ENCODE peak calls at places on chromosome 20, in four cellular contexts. D is HEK293T, E is HepG2, R is K562. L is an unnamed sample.
A peak's percentile ranks its signal among the peaks of the same experiment; 100 is the strongest.

GRCh38 chr20:10662661-10663458 is 10.9 kb downstream of the JAG1 start:
- DNase-seq in D (no peak), E (no peak), R (no peak), L (no peak)

GRCh38 chr20:13517801-13518200 is 120.9 kb downstream of the TASP1 start:
- DNase-seq in D (no peak), E (no peak), R (no peak), L (no peak)

GRCh38 chr20:15882553-15882952 is 690.7 kb downstream of the KIF16B start:
- DNase-seq in D (no peak), E (no peak), R (no peak), L (no peak)

GRCh38 chr20:36344517-36345132 is 38.5 kb downstream of the DLGAP4 start:
- DNase-seq in D (peak; percentile 63), E (peak; percentile 59), R (peak; percentile 78), L (no peak)

GRCh38 chr20:13788167-13788834 is 3.5 kb downstream of the NDUFAF5 start:
- DNase-seq in D (peak; percentile 54), E (peak; percentile 88), R (peak; percentile 18), L (peak; percentile 21)

GRCh38 chr20:62876826-62877728 is 15.5 kb upstream of the TCFL5 start:
- DNase-seq in D (no peak), E (no peak), R (no peak), L (no peak)

GRCh38 chr20:13486694-13487093 is 152.0 kb downstream of the TASP1 start:
- DNase-seq in D (no peak), E (no peak), R (no peak), L (no peak)

GRCh38 chr20:47501117-47501482 is 587 bp upstream of the NCOA3 start:
- DNase-seq in D (no peak), E (no peak), R (peak; percentile 23), L (no peak)

GRCh38 chr20:36544134-36545018 is 3.1 kb downstream of the MYL9 start:
- DNase-seq in D (no peak), E (no peak), R (no peak), L (no peak)

GRCh38 chr20:35341366-35342028 is 49.3 kb upstream of the FAM83C start:
- DNase-seq in D (no peak), E (no peak), R (no peak), L (no peak)

GRCh38 chr20:1209447-1210387 is 6.5 kb downstream of the C20orf202 start:
- DNase-seq in D (no peak), E (no peak), R (no peak), L (no peak)

GRCh38 chr20:888057-888456 is 28.1 kb downstream of the ANGPT4 start:
- DNase-seq in D (no peak), E (no peak), R (no peak), L (no peak)

GRCh38 chr20:963795-964194 is 38.3 kb downstream of the RSPO4 start:
- DNase-seq in D (no peak), E (no peak), R (no peak), L (no peak)

GRCh38 chr20:17568972-17569471 is 853 bp upstream of the DSTN start:
- DNase-seq in D (peak; percentile 67), E (peak; percentile 95), R (peak; percentile 47), L (no peak)

GRCh38 chr20:51373713-51374481 is 168.6 kb downstream of the NFATC2 start:
- DNase-seq in D (no peak), E (no peak), R (peak; percentile 67), L (no peak)

GRCh38 chr20:4861961-4862360 is 139.3 kb downstream of the SLC23A2 start:
- DNase-seq in D (no peak), E (no peak), R (no peak), L (no peak)

GRCh38 chr20:9363673-9364072 is 150.7 kb upstream of the LAMP5 start:
- DNase-seq in D (no peak), E (no peak), R (no peak), L (no peak)

GRCh38 chr20:16404640-16405039 is 168.6 kb downstream of the KIF16B start:
- DNase-seq in D (no peak), E (no peak), R (no peak), L (no peak)

GRCh38 chr20:44019638-44020335 is 105.1 kb downstream of the TOX2 start:
- DNase-seq in D (no peak), E (no peak), R (no peak), L (no peak)

DNA sequence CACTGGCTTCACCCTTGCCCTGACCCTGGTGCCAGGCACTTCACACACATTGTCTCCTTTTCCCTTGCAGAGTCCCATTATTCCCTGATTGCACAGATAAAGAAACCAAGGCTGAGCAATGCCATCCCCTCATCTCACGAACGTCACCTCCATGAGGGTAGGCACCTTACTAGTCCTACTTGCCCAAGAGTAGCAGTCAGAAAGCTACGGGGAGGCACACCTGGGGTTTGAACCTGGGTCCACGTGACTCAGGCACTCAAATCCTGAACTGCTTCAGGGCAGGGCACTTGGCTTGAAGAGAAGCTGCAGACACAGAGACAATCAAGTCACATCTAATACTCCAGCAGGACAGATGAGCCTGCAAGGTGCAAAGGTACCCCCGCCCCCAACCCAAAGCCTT is 1.9 kb downstream of the BCAS1 start:
- DNase-seq in D (no peak), E (no peak), R (no peak), L (no peak)
- TF ChIP-seq FOXK2 in D (no peak), E (no peak), R (no peak), L (no peak)

DNA sequence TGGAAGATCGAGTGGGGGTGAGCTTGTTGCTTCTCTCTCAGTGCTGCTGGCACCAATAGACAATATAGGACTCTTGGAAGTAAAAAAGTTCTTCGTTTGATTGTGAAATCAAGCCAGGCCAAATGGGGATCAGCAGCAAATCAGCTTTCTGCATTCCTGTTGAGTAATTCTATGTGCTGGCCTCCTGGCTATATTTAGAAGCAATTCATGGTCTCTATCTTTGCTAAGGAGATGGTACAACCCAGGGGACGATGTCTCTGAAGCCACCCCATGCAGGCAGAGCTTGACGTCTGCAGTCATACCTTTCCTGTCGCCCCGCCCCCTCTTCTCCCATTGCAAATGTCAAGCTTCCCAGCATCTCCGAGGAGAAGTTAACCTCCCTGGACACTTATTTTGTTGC is 199.1 kb downstream of the SCP2D1 start:
- DNase-seq in D (no peak), E (no peak), R (no peak), L (no peak)
- TF ChIP-seq FOXK2 in D (no peak), E (no peak), R (no peak), L (no peak)

DNA sequence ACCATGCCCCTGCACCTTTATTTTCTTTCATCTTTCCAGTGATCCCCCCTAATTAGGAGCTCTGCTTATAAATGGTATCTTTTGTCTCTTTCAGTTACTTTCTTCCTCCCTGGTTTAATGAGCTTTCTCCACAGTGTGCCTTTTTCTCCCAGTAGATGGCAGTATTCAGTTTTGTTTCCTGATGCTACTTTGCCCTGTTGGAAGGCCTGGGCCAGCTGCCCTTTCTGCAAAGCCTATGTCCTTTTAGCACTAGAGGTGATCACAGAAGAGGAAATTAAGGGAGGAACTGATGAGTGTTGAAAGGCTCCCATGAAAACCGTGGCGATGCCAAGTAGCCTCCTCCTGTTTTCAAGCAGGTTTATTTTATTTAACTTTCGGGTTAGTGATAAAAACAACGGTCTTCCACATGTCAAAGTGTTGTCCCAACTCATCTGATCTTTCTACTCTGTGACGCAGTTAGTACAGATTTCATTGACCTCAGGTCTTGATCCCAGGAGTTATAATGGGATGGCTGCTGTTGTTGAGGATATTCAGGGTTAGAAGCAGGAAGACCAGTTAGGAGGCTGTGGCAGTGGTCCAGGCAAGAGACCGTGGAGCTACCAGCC is 184.2 kb upstream of the BMP2 start:
- DNase-seq in D (peak; percentile 42), E (peak; percentile 61), R (no peak), L (peak; percentile 25)
- TF ChIP-seq FOXK2 in D (no peak), E (no peak), R (no peak), L (no peak)

GRCh38 chr20:31820228-31820627 is 1.1 kb downstream of the MYLK2 start:
- DNase-seq in D (no peak), E (no peak), R (no peak), L (no peak)
- TF ChIP-seq FOXK2 in D (no peak), E (no peak), R (no peak), L (no peak)

L was measured in GM12878.